ENCODE peak calls at places on chromosomes 13 and 19, in six cellular contexts. P is right lobe of liver, K is left ventricle myocardium inferior, U is IMR-90, V is mucosa of descending colon, C is tibial artery. N is an unnamed sample. For H3K36me3, the result is how much of the 10 kb centered on the place peaks cover.

GRCh38 chr19:15194938-15195337 is 5.9 kb downstream of the NOTCH3 start:
- DNase-seq in K (no peak), V (no peak), P (no peak), C (peak), U (peak), N (no peak)

GRCh38 chr19:47487551-47488515 is 3.8 kb upstream of the KPTN start:
- DNase-seq in U (no peak), C (no peak), P (peak), K (no peak), V (no peak), N (no peak)

GRCh38 chr19:47549341-47549768 is 23.6 kb downstream of the ZNF541 start:
- DNase-seq in C (no peak), U (no peak), V (no peak), K (no peak), P (no peak), N (no peak)

GRCh38 chr19:29277107-29277506 is 64.2 kb upstream of the UQCRFS1 start:
- DNase-seq in K (no peak), V (peak), C (no peak), U (no peak), P (no peak), N (no peak)

GRCh38 chr19:44800461-44800860 is 8.4 kb upstream of the BCAM start:
- DNase-seq in P (peak), U (peak), C (peak), K (peak), V (peak), N (peak)

GRCh38 chr13:98474761-98475160 is 102.1 kb downstream of the STK24 start:
- DNase-seq in U (no peak), P (peak), C (peak), V (no peak), K (no peak), N (no peak)

GRCh38 chr19:49889687-49890348 is 6.9 kb downstream of the IL4I1 start:
- DNase-seq in V (peak), U (peak), C (peak), K (peak), P (peak), N (peak)

GRCh38 chr13:101916108-101916757 is 463.8 kb downstream of the ITGBL1 start:
- DNase-seq in C (no peak), U (no peak), K (peak), V (no peak), P (no peak), N (no peak)

GRCh38 chr13:40149611-40150283 is 494.3 kb downstream of the COG6 start:
- DNase-seq in U (peak), V (peak), C (peak), K (no peak), P (no peak), N (peak)

GRCh38 chr13:21106089-21106488 is 44.7 kb upstream of the LATS2 start:
- DNase-seq in P (no peak), K (no peak), C (no peak), V (no peak), U (peak), N (no peak)

GRCh38 chr13:102028846-102029245 is 373.0 kb downstream of the FGF14 start:
- DNase-seq in K (no peak), P (no peak), C (no peak), U (no peak), V (no peak), N (no peak)

GRCh38 chr13:109241160-109241559 is 545.2 kb downstream of the IRS2 start:
- DNase-seq in C (no peak), P (no peak), U (no peak), K (no peak), V (no peak), N (no peak)

GRCh38 chr19:6706633-6706958 is 13.9 kb downstream of the C3 start:
- DNase-seq in C (no peak), V (no peak), P (no peak), K (no peak), U (no peak), N (no peak)

GRCh38 chr19:16160943-16161560 is 12.3 kb downstream of the CIB3 start:
- DNase-seq in U (peak), V (no peak), K (no peak), P (no peak), C (no peak), N (no peak)

GRCh38 chr19:18843960-18844359 is 12.2 kb downstream of the UPF1 start:
- DNase-seq in V (no peak), C (no peak), P (no peak), U (no peak), K (no peak), N (no peak)

GRCh38 chr19:16025108-16026101 is 50.9 kb upstream of the TPM4 start:
- DNase-seq in K (no peak), P (peak), U (peak), V (peak), C (peak), N (no peak)

GRCh38 chr13:20301391-20302071 is 69.4 kb upstream of the GJB6 start:
- DNase-seq in C (no peak), U (no peak), P (no peak), K (peak), V (no peak), N (no peak)

GRCh38 chr13:49495783-49496762 is at the start of gene PHF11:
- DNase-seq in P (peak), C (peak), V (peak), K (peak), U (peak), N (peak)
- TF ChIP-seq CTCF in P (peak), C (no peak), V (no peak), K (peak), U (no peak), N (no peak)

GRCh38 chr13:23456437-23456836 is 22.9 kb upstream of the SACS start:
- DNase-seq in U (peak), P (no peak), V (no peak), K (no peak), C (no peak), N (no peak)
- H3K36me3 ChIP-seq in U (under half), P (under half), V (under half), K (under half), C (under half), N (under half)

GRCh38 chr19:32337176-32337808 is 8.1 kb upstream of the ZNF507 start:
- DNase-seq in C (no peak), V (no peak), U (no peak), P (no peak), K (no peak), N (no peak)

GRCh38 chr19:32333227-32333626 is 12.2 kb upstream of the ZNF507 start:
- DNase-seq in K (no peak), P (no peak), U (no peak), C (no peak), V (no peak), N (no peak)

GRCh38 chr19:32339988-32340874 is 5.2 kb upstream of the ZNF507 start:
- DNase-seq in P (peak), K (peak), V (peak), C (peak), U (peak), N (peak)

GRCh38 chr19:32336259-32337111 is 8.9 kb upstream of the ZNF507 start:
- DNase-seq in U (peak), P (no peak), K (peak), C (no peak), V (no peak), N (no peak)
- TF ChIP-seq CTCF in U (peak), P (no peak), K (no peak), C (no peak), V (no peak), N (peak)

GRCh38 chr19:35896643-35897040 is 3.7 kb downstream of the NFKBID start:
- DNase-seq in V (no peak), C (no peak), K (no peak), U (no peak), P (no peak), N (no peak)
- H3K36me3 ChIP-seq in V (under half), C (half or more), K (under half), U (under half), P (under half), N (under half)

N was measured in right atrium auricular region.